ENCODE peak calls at places on chromosomes 3 and 15, in nine cellular contexts. A, Y, X, S, M, J, H, T and W are unnamed samples. For H3K36me3, the result is how much of the 10 kb centered on the place peaks cover.

GRCh38 chr15:44861439-44861910 is 95.0 kb upstream of the TERB2 start:
- DNase-seq in T (no peak), Y (no peak), H (no peak), A (no peak), S (no peak), X (peak), J (no peak), M (no peak), W (no peak)

GRCh38 chr15:39720721-39721611 is 61.7 kb downstream of the FSIP1 start:
- DNase-seq in S (no peak), M (peak), X (no peak), H (no peak), Y (peak), A (no peak), J (no peak), T (no peak), W (no peak)

GRCh38 chr3:129432671-129433070 is 4.2 kb upstream of the EFCAB12 start:
- DNase-seq in J (no peak), X (no peak), M (no peak), Y (no peak), A (no peak), T (no peak), S (no peak), H (no peak), W (no peak)

GRCh38 chr3:148158210-148158609 is 539.5 kb upstream of the AGTR1 start:
- DNase-seq in X (no peak), S (no peak), H (no peak), Y (peak), A (no peak), J (no peak), T (no peak), M (peak), W (no peak)

GRCh38 chr3:9397911-9398714 is 698 bp downstream of the SETD5 start:
- DNase-seq in A (peak), H (peak), M (peak), S (peak), T (peak), J (peak), X (peak), Y (peak), W (peak)

GRCh38 chr3:183825380-183826161 is at the start of gene MAP6D1:
- DNase-seq in A (peak), T (peak), Y (peak), H (no peak), X (no peak), J (peak), S (peak), M (peak), W (peak)

GRCh38 chr3:23146163-23146562 is 57.0 kb upstream of the UBE2E2 start:
- DNase-seq in Y (no peak), M (no peak), X (no peak), H (no peak), J (no peak), S (no peak), A (no peak), T (no peak), W (no peak)

GRCh38 chr3:48795997-48796732 is 51.5 kb downstream of the PRKAR2A start:
- DNase-seq in A (no peak), H (no peak), J (no peak), S (no peak), T (no peak), M (no peak), X (no peak), Y (no peak), W (no peak)

GRCh38 chr15:60585743-60586708 is 107.1 kb upstream of the ICE2 start:
- DNase-seq in M (peak), Y (peak), S (peak), X (no peak), T (peak), J (peak), H (peak), A (peak), W (peak)

GRCh38 chr15:65723786-65724354 is 68.2 kb downstream of the DENND4A start:
- DNase-seq in T (no peak), Y (no peak), S (no peak), J (no peak), X (no peak), M (no peak), A (no peak), H (no peak), W (no peak)

GRCh38 chr15:27077790-27078189 is 106.8 kb downstream of the GABRG3 start:
- DNase-seq in T (no peak), J (no peak), H (no peak), X (no peak), S (peak), A (no peak), Y (no peak), M (no peak), W (no peak)

GRCh38 chr3:23911397-23911796 is 5.4 kb downstream of the NKIRAS1 start:
- DNase-seq in J (no peak), H (no peak), Y (no peak), T (no peak), M (no peak), A (no peak), X (no peak), S (no peak), W (no peak)

GRCh38 chr3:45870099-45870498 is 16.2 kb upstream of the CCR9 start:
- DNase-seq in H (no peak), A (no peak), Y (no peak), S (no peak), J (peak), X (no peak), T (no peak), M (no peak), W (no peak)

GRCh38 chr3:24829632-24830229 is 335.1 kb upstream of the THRB start:
- DNase-seq in X (no peak), Y (peak), H (no peak), T (no peak), M (no peak), J (no peak), S (peak), A (no peak), W (no peak)

GRCh38 chr3:82274897-82275296 is 513.5 kb upstream of the GBE1 start:
- DNase-seq in H (no peak), M (no peak), Y (no peak), J (no peak), S (no peak), A (no peak), T (no peak), X (no peak), W (no peak)

GRCh38 chr15:73460662-73461061 is 17.7 kb downstream of the REC114 start:
- DNase-seq in M (no peak), X (no peak), H (no peak), Y (no peak), J (no peak), S (no peak), A (no peak), T (no peak), W (no peak)

GRCh38 chr3:128075516-128076464 is 23.6 kb downstream of the SEC61A1 start:
- DNase-seq in M (peak), H (peak), J (peak), T (peak), S (peak), X (no peak), Y (peak), A (peak), W (no peak)

GRCh38 chr3:124034016-124034808 is 42.3 kb upstream of the ROPN1 start:
- DNase-seq in J (no peak), S (peak), M (no peak), Y (peak), T (peak), A (no peak), X (no peak), H (no peak), W (peak)

GRCh38 chr3:112623213-112623612 is 17.7 kb downstream of the CCDC80 start:
- DNase-seq in Y (peak), J (no peak), S (no peak), T (no peak), X (no peak), H (no peak), M (no peak), A (no peak), W (no peak)

GRCh38 chr3:184500344-184500923 is 61.2 kb upstream of the EPHB3 start:
- DNase-seq in H (no peak), T (no peak), J (no peak), M (no peak), Y (no peak), A (no peak), X (no peak), S (peak), W (no peak)

GRCh38 chr15:90716976-90717821 is at the start of gene BLM:
- DNase-seq in J (peak), S (peak), T (peak), M (peak), H (peak), X (peak), Y (peak), A (peak), W (peak)

GRCh38 chr3:14460342-14461005 is 58.1 kb downstream of the SLC6A6 start:
- DNase-seq in J (no peak), T (peak), X (no peak), M (peak), A (no peak), Y (peak), S (no peak), H (peak), W (peak)

GRCh38 chr15:60511351-60512157 is 32.6 kb upstream of the ICE2 start:
- DNase-seq in T (no peak), S (no peak), M (no peak), X (no peak), J (no peak), H (no peak), Y (no peak), A (no peak), W (no peak)

GRCh38 chr3:9123849-9124248 is 125.6 kb downstream of the SRGAP3 start:
- DNase-seq in T (no peak), S (no peak), H (no peak), Y (no peak), A (no peak), X (no peak), M (no peak), J (no peak), W (no peak)

GRCh38 chr3:31132132-31132769 is 237.8 kb upstream of the GADL1 start:
- DNase-seq in J (no peak), X (no peak), H (no peak), T (no peak), M (peak), A (peak), S (peak), Y (peak), W (no peak)

GRCh38 chr15:101488300-101489164 is 975 bp downstream of the PCSK6 start:
- DNase-seq in T (no peak), J (no peak), S (peak), A (no peak), H (no peak), Y (no peak), X (peak), M (no peak), W (no peak)

GRCh38 chr3:53242155-53242554 is 13.7 kb downstream of the TKT start:
- DNase-seq in H (no peak), S (no peak), A (no peak), T (no peak), X (no peak), Y (peak), M (no peak), J (no peak), W (no peak)

GRCh38 chr3:86175593-86175992 is 815.4 kb downstream of the VGLL3 start:
- DNase-seq in Y (no peak), M (no peak), X (no peak), S (peak), A (no peak), T (no peak), H (no peak), J (no peak), W (no peak)

GRCh38 chr3:185912929-185913901 is 24.6 kb downstream of the TRA2B start:
- DNase-seq in S (no peak), H (no peak), T (no peak), M (no peak), J (no peak), Y (no peak), X (no peak), A (no peak), W (no peak)

GRCh38 chr15:76674883-76675282 is 230.3 kb downstream of the SCAPER start:
- DNase-seq in X (no peak), J (no peak), T (no peak), Y (peak), S (no peak), A (no peak), H (no peak), M (peak), W (no peak)

GRCh38 chr3:145013931-145014330 is 1042.3 kb downstream of the DIPK2A start:
- DNase-seq in Y (no peak), J (no peak), T (no peak), M (no peak), X (no peak), A (no peak), S (no peak), H (no peak), W (no peak)

GRCh38 chr15:90037961-90038633 is 37.0 kb downstream of the ZNF710 start:
- DNase-seq in J (peak), T (no peak), H (no peak), A (no peak), X (peak), Y (peak), M (peak), S (no peak), W (no peak)

GRCh38 chr15:56678562-56678961 is 54.7 kb downstream of the ZNF280D start:
- DNase-seq in A (no peak), X (no peak), H (no peak), M (no peak), J (no peak), Y (no peak), T (no peak), S (no peak), W (no peak)

GRCh38 chr15:95715919-95716318 is 614.6 kb upstream of the NR2F2 start:
- DNase-seq in S (peak), J (no peak), Y (no peak), A (no peak), T (no peak), X (no peak), M (no peak), H (no peak), W (no peak)

GRCh38 chr3:141065841-141066592 is 14.9 kb downstream of the SPSB4 start:
- DNase-seq in Y (no peak), T (peak), S (no peak), H (no peak), M (no peak), X (no peak), A (no peak), J (no peak), W (no peak)

GRCh38 chr3:191397771-191398170 is 63.2 kb upstream of the PYDC2 start:
- DNase-seq in H (no peak), J (no peak), X (no peak), S (peak), M (peak), A (no peak), Y (no peak), T (no peak), W (no peak)

GRCh38 chr15:78680416-78681068 is 39.5 kb upstream of the CHRNB4 start:
- DNase-seq in J (no peak), M (no peak), T (no peak), A (no peak), X (peak), S (no peak), H (no peak), Y (no peak), W (no peak)

GRCh38 chr15:40313531-40314398 is 6.0 kb upstream of the PLCB2 start:
- DNase-seq in S (no peak), H (no peak), J (peak), M (no peak), T (peak), X (peak), Y (peak), A (no peak), W (peak)

GRCh38 chr15:48358229-48358641 is 27.0 kb downstream of the DUT start:
- DNase-seq in T (no peak), M (no peak), J (no peak), X (no peak), A (peak), H (no peak), Y (peak), S (peak), W (peak)

GRCh38 chr3:120203621-120204020 is 81.4 kb downstream of the GPR156 start:
- DNase-seq in H (no peak), T (no peak), Y (no peak), X (no peak), M (no peak), J (no peak), S (no peak), A (no peak), W (no peak)

DNA sequence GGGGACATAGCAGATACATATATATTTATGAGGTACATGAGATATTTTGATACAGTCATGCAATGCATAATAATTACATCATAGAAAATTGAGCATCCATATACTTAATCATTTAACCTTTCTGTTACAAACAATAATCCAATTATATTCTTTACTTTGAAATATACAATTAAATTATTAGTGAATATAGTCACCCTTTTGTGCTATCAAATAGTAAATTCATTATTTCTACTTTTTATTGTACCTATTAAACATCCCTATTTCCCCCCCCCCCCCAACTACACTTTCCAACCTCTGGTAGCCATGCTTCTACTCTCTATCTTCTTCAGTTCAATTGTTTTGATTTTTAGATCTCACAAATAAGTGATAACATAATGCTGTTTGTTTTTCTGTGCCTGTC is 719.1 kb downstream of the ZBBX start:
- DNase-seq in X (no peak), M (no peak), H (no peak), T (no peak), S (no peak), J (no peak), Y (no peak), A (no peak), W (no peak)
- H3K36me3 ChIP-seq in X (under half), M (under half), H (under half), T (under half), S (under half), J (under half), Y (under half), A (under half), W (under half)

GRCh38 chr3:159845737-159846136 is 142.9 kb upstream of the IL12A start:
- DNase-seq in J (no peak), T (no peak), X (no peak), H (no peak), S (no peak), Y (no peak), M (no peak), A (no peak), W (no peak)

GRCh38 chr3:159844383-159844730 is 144.3 kb upstream of the IL12A start:
- DNase-seq in Y (no peak), H (no peak), A (no peak), S (no peak), M (no peak), T (no peak), X (no peak), J (no peak), W (no peak)

GRCh38 chr3:159841766-159842165 is 146.9 kb upstream of the IL12A start:
- DNase-seq in H (no peak), X (no peak), Y (no peak), J (no peak), T (no peak), M (no peak), A (no peak), S (no peak), W (no peak)

GRCh38 chr3:159846255-159846654 is 142.4 kb upstream of the IL12A start:
- DNase-seq in Y (no peak), H (no peak), A (no peak), J (no peak), T (no peak), S (no peak), M (no peak), X (no peak), W (no peak)

GRCh38 chr3:159844801-159845261 is 143.8 kb upstream of the IL12A start:
- DNase-seq in J (no peak), M (no peak), X (no peak), H (no peak), Y (no peak), T (no peak), A (no peak), S (no peak), W (no peak)
- H3K27ac ChIP-seq in J (no peak), M (peak), X (peak), H (no peak), Y (no peak), T (peak), A (no peak), S (peak), W (peak)

GRCh38 chr3:37028329-37028728 is 35.0 kb downstream of the MLH1 start:
- DNase-seq in A (no peak), M (no peak), Y (no peak), J (no peak), T (peak), S (no peak), H (peak), X (no peak), W (no peak)

GRCh38 chr3:37026851-37027250 is 33.5 kb downstream of the MLH1 start:
- DNase-seq in Y (no peak), S (no peak), A (no peak), H (no peak), J (no peak), X (no peak), M (no peak), T (no peak), W (no peak)

GRCh38 chr3:37024820-37025405 is 31.6 kb downstream of the MLH1 start:
- DNase-seq in H (no peak), Y (no peak), M (no peak), A (peak), J (no peak), S (no peak), X (no peak), T (no peak), W (no peak)

GRCh38 chr3:37024092-37024491 is 30.8 kb downstream of the MLH1 start:
- DNase-seq in H (no peak), T (no peak), A (peak), M (no peak), J (no peak), S (no peak), X (no peak), Y (peak), W (no peak)

DNA sequence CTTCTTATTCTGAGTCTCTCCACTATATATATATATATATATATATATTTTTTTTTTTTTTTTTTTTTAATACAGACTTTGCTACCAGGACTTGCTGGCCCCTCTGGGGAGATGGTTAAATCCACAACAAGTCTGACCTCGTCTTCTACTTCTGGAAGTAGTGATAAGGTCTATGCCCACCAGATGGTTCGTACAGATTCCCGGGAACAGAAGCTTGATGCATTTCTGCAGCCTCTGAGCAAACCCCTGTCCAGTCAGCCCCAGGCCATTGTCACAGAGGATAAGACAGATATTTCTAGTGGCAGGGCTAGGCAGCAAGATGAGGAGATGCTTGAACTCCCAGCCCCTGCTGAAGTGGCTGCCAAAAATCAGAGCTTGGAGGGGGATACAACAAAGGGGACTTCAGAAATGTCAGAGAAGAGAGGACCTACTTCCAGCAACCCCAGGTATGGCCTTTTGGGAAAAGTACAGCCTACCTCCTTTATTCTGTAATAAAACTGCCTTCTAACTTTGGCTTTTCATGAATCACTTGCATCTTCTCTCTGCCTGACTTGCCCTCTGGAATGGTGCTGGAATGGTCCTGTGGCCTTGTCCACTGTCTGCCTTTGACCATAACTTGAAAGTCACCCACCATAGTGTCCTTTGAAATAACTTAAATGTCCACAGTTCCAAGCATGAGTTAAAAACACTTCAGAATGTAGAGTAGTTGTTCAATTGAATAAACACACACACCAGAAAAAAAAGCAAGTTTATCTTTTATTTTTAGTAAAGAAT is 32.4 kb downstream of the MLH1 start:
- DNase-seq in J (no peak), A (no peak), M (no peak), T (no peak), H (no peak), S (no peak), X (no peak), Y (no peak), W (no peak)
- H3K36me3 ChIP-seq in J (under half), A (half or more), M (under half), T (half or more), H (under half), S (under half), X (half or more), Y (under half), W (half or more)

GRCh38 chr3:101900736-101901135 is 51.4 kb downstream of the NFKBIZ start:
- DNase-seq in Y (no peak), H (no peak), S (no peak), A (no peak), J (no peak), X (no peak), T (no peak), M (no peak), W (no peak)
- H3K27ac ChIP-seq in Y (no peak), H (no peak), S (no peak), A (no peak), J (no peak), X (no peak), T (no peak), M (no peak), W (no peak)

GRCh38 chr15:43498988-43499387 is 6.0 kb upstream of the TP53BP1 start:
- DNase-seq in M (no peak), T (no peak), A (no peak), J (no peak), H (no peak), Y (no peak), S (no peak), X (no peak), W (no peak)
- H3K36me3 ChIP-seq in M (under half), T (under half), A (under half), J (under half), H (under half), Y (under half), S (under half), X (under half), W (under half)

DNA sequence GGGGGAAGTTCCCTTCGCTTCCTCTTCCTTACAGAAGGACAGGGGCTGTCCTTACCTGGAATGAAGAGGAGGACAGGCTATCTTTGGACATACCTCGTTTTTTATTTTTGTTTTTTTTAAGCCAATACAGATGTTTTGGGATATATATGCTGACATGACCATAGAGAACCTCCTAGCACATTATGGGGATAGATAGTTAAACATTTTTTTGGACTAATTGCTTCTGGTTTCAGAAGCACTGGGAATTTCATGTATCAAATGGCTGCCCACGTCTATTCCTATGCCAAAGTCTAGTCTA is 238.2 kb upstream of the BHLHE40 start:
- DNase-seq in M (no peak), S (no peak), Y (no peak), J (no peak), A (no peak), X (no peak), T (no peak), H (no peak), W (no peak)
- H3K27ac ChIP-seq in M (peak), S (no peak), Y (peak), J (peak), A (no peak), X (peak), T (peak), H (peak), W (no peak)